ENCODE peak calls at places on chromosome X, in five cellular contexts. B, Q, Y, S and U are unnamed samples.

GRCh38 chrX:44873415-44874270 is 655 bp downstream of the KDM6A start:
- DNase-seq in B (peak; percentile 62), Y (peak; percentile 48), S (peak; percentile 68), Q (peak; percentile 47), U (peak; percentile 59)

GRCh38 chrX:129980043-129980442 is 2.4 kb upstream of the BCORL1 start:
- DNase-seq in Q (peak; percentile 35), S (peak; percentile 53), Y (peak; percentile 37), B (peak; percentile 34), U (peak; percentile 52)

GRCh38 chrX:153634832-153635231 is 12.2 kb upstream of the DUSP9 start:
- DNase-seq in B (no peak), S (no peak), Y (no peak), Q (no peak), U (peak; percentile 3)

GRCh38 chrX:4844376-4844775 is 1130.9 kb upstream of the PRKX start:
- DNase-seq in B (no peak), Y (no peak), S (no peak), Q (no peak), U (no peak)

GRCh38 chrX:106302304-106302703 is 134.2 kb downstream of the PWWP3B start:
- DNase-seq in Y (no peak), B (no peak), Q (no peak), S (no peak), U (no peak)

GRCh38 chrX:71118985-71119535 is 664 bp downstream of the MED12 start:
- DNase-seq in Y (no peak), B (peak; percentile 32), Q (no peak), S (no peak), U (no peak)

GRCh38 chrX:107725761-107726555 is 49.6 kb downstream of the TSC22D3 start:
- DNase-seq in S (no peak), Q (no peak), B (no peak), Y (no peak), U (no peak)

GRCh38 chrX:103669745-103670144 is 16.8 kb downstream of the MORF4L2 start:
- DNase-seq in Q (no peak), S (no peak), Y (no peak), B (no peak), U (no peak)

GRCh38 chrX:154731203-154731602 is 19.7 kb downstream of the GAB3 start:
- DNase-seq in B (no peak), S (no peak), Y (no peak), Q (no peak), U (no peak)
- H3K4me1 ChIP-seq in B (no peaks in the 10 kb centered on the region), S (peaks cover 98% of the 10 kb centered on the region), Y (peaks cover 5% of the 10 kb centered on the region), Q (peaks cover 100% of the 10 kb centered on the region), U (peaks cover 4% of the 10 kb centered on the region)

DNA sequence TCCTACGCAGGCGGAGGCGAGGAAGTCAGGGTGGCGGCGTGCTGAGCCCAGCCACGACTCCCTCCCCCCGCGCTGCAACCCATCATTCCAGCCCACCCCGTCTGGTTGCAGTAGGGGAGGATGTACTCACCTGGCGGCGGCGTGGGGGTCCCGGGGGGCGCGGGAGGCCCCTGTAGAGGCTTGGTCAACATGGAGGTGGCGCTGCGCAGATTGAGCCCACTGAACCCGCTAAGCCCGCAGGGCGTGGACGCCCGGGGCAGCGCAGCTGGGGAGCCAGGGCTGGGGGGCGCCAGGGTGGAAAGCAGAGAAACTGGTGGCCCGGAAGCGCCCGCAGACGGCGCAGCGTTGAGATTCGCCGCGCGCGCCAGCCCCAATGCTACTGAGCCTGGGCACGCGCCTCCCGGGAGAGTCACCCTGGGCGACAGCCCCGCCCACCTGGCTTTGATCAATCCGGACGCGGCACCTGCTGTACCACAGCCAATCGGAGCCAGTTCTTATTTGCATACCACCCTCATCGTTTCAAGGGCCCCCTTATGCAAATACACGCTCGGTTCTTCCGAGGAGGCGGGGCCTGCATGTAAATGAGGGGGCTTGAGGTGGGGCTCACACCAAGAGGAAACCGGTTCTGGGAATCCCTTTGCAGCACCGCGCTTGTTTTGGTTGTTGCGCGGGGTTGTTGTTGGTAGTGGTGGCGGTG is at the start of gene PIM2:
- DNase-seq in B (peak; percentile 91), Q (peak; percentile 85), S (peak; percentile 94), Y (peak; percentile 87), U (peak; percentile 91)
- H3K4me1 ChIP-seq in B (no peaks in the 10 kb centered on the region), Q (peaks cover 31% of the 10 kb centered on the region), S (no peaks in the 10 kb centered on the region), Y (no peaks in the 10 kb centered on the region), U (no peaks in the 10 kb centered on the region)

GRCh38 chrX:55710701-55711100 is 6.8 kb upstream of the RRAGB start:
- DNase-seq in B (no peak), S (no peak), Q (no peak), Y (no peak), U (peak; percentile 52)

GRCh38 chrX:55716937-55717336 is 612 bp upstream of the RRAGB start:
- DNase-seq in Y (no peak), Q (no peak), S (no peak), B (no peak), U (no peak)

GRCh38 chrX:55713635-55714034 is 3.9 kb upstream of the RRAGB start:
- DNase-seq in Y (no peak), B (no peak), S (no peak), Q (no peak), U (no peak)

GRCh38 chrX:55715847-55716246 is 1.7 kb upstream of the RRAGB start:
- DNase-seq in B (no peak), Q (no peak), Y (no peak), S (no peak), U (no peak)

DNA sequence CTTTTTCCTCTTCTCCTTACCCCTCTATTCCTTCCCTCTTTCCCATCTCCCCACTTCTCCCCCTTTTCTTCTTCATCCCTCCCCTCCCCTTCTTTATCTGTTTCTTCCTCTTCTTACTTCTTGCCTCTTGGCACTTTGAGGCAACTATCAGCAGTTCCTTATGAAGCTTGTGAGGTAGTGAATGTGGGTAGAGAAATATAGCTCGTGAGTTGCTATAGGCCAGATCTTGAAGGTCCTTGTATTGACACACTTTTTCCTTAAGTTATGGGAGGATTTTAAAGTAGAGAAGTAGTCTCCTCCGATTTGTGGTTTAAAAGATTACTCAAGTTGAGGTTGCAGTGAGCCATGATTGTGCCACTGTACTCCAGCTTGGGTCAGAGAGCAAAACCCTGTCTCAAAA is 3.4 kb upstream of the RRAGB start:
- DNase-seq in Y (no peak), S (no peak), Q (no peak), B (no peak), U (no peak)
- H3K4me1 ChIP-seq in Y (no peaks in the 10 kb centered on the region), S (peaks cover 7% of the 10 kb centered on the region), Q (peaks cover 9% of the 10 kb centered on the region), B (no peaks in the 10 kb centered on the region), U (no peaks in the 10 kb centered on the region)

DNA sequence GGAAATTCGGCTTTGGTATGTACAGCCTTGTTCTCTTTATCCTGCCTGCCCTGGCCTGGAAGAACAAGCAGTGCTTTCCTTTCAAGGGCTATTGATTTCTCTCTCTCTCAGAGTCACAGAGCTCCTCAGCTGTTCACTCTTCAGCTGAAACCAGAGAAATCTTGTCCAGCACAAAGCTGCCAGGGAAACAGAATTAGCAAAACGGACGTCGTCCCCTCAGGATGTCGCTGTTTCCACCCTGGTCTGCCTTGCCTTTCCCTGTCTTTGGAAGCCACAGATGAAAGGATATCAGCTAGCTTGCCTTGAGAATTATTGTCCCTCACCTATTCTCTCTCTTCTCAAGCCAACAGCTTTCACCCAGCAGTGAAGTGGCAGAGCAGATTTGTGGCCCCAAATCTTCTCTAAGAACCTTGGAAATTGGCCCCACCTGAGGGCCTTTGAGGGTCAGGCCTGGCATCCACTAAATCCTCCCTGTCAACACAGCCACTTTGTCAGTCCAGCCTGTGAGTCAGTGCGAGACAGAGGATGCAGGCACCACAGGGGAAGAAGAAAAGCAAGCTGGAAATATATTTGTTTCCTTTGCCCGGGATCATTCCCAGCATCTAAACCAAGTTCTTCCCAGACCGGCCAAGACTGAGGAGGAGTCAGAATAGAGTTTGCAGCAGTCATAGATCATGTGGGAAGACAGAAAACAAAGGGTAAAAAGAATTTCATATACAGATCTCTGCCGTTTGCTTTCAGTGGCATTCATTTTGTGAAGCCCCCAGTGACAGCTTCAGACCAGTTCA is 63.8 kb upstream of the MTM1 start:
- DNase-seq in Q (no peak), Y (no peak), S (no peak), B (no peak), U (no peak)
- H3K4me1 ChIP-seq in Q (peaks cover 45% of the 10 kb centered on the region), Y (no peaks in the 10 kb centered on the region), S (peaks cover 29% of the 10 kb centered on the region), B (peaks cover 4% of the 10 kb centered on the region), U (no peaks in the 10 kb centered on the region)

GRCh38 chrX:13377537-13377936 is 57.7 kb upstream of the ATXN3L start:
- DNase-seq in Y (peak; percentile 34), Q (no peak), S (no peak), B (no peak), U (peak; percentile 46)

GRCh38 chrX:13374364-13374763 is 54.5 kb upstream of the ATXN3L start:
- DNase-seq in Y (no peak), S (no peak), B (no peak), Q (no peak), U (no peak)

GRCh38 chrX:13373807-13374187 is 53.9 kb upstream of the ATXN3L start:
- DNase-seq in Q (no peak), Y (no peak), S (no peak), B (no peak), U (no peak)

GRCh38 chrX:13380230-13380629 is 60.4 kb upstream of the ATXN3L start:
- DNase-seq in Q (no peak), Y (no peak), B (no peak), S (no peak), U (no peak)

GRCh38 chrX:13376857-13377441 is 57.1 kb upstream of the ATXN3L start:
- DNase-seq in Q (no peak), S (no peak), Y (peak; percentile 25), B (no peak), U (peak; percentile 42)
- H3K4me1 ChIP-seq in Q (peaks cover 4% of the 10 kb centered on the region), S (no peaks in the 10 kb centered on the region), Y (no peaks in the 10 kb centered on the region), B (no peaks in the 10 kb centered on the region), U (no peaks in the 10 kb centered on the region)